ENCODE peak calls at places on chromosome 9, in five cellular contexts. M, N, O, U and H are unnamed samples.

GRCh38 chr9:134591573-134591981 is 50.0 kb upstream of the COL5A1 start:
- DNase-seq in U (no peak), M (no peak), O (no peak), N (no peak), H (no peak)

GRCh38 chr9:95510610-95511231 is 6.0 kb downstream of the PTCH1 start:
- DNase-seq in O (peak), M (peak), U (peak), N (peak), H (peak)

GRCh38 chr9:63816742-63817621 is 1468.0 kb downstream of the FOXD4L5 start:
- DNase-seq in U (peak), O (no peak), N (peak), M (peak), H (peak)

GRCh38 chr9:125805057-125805456 is 57.9 kb downstream of the PBX3 start:
- DNase-seq in M (no peak), O (no peak), N (no peak), U (no peak), H (no peak)

GRCh38 chr9:107948601-107949000 is 459.0 kb upstream of the KLF4 start:
- DNase-seq in M (no peak), U (no peak), O (no peak), N (no peak), H (no peak)

GRCh38 chr9:91698266-91698665 is 251.8 kb downstream of the ROR2 start:
- DNase-seq in N (peak), O (no peak), M (no peak), U (no peak), H (no peak)

GRCh38 chr9:35618325-35618727 is at the start of gene CD72:
- DNase-seq in O (no peak), M (no peak), U (no peak), N (no peak), H (no peak)

GRCh38 chr9:131323629-131324028 is 34.1 kb downstream of the PLPP7 start:
- DNase-seq in U (no peak), N (no peak), O (no peak), M (no peak), H (no peak)

GRCh38 chr9:105290401-105290800 is 46.0 kb downstream of the SLC44A1 start:
- DNase-seq in U (no peak), N (no peak), M (no peak), O (no peak), H (no peak)

GRCh38 chr9:112841261-112841660 is 49.4 kb downstream of the SLC46A2 start:
- DNase-seq in U (no peak), N (no peak), O (no peak), M (no peak), H (no peak)

GRCh38 chr9:124870723-124871122 is 8.8 kb downstream of the ARPC5L start:
- DNase-seq in M (no peak), O (no peak), N (no peak), U (no peak), H (no peak)

GRCh38 chr9:137381501-137382443 is 41.2 kb downstream of the EXD3 start:
- DNase-seq in U (no peak), M (no peak), O (no peak), N (peak), H (no peak)

GRCh38 chr9:95137587-95138145 is 179.8 kb downstream of the FANCC start:
- DNase-seq in M (no peak), O (no peak), N (no peak), U (no peak), H (no peak)

GRCh38 chr9:84187090-84187489 is 153.5 kb downstream of the SLC28A3 start:
- DNase-seq in O (no peak), M (no peak), U (no peak), N (no peak), H (no peak)

GRCh38 chr9:35273591-35273990 is 111.8 kb downstream of the UNC13B start:
- DNase-seq in N (no peak), U (no peak), O (no peak), M (no peak), H (no peak)

GRCh38 chr9:97941323-97941722 is 3.4 kb upstream of the HEMGN start:
- DNase-seq in U (no peak), O (no peak), N (no peak), M (no peak), H (no peak)

GRCh38 chr9:114356792-114357191 is 27.1 kb downstream of the ORM2 start:
- DNase-seq in N (no peak), O (no peak), U (no peak), M (no peak), H (no peak)

GRCh38 chr9:87770616-87771015 is 44.7 kb downstream of the CTSL start:
- DNase-seq in U (no peak), N (no peak), O (no peak), M (no peak), H (no peak)

GRCh38 chr9:89532478-89532877 is 34.6 kb upstream of the SEMA4D start:
- DNase-seq in M (peak), N (no peak), U (no peak), O (no peak), H (no peak)

GRCh38 chr9:14079440-14079839 is 234.5 kb downstream of the NFIB start:
- DNase-seq in O (no peak), N (no peak), U (no peak), M (no peak), H (no peak)

GRCh38 chr9:12708562-12709298 is 15.5 kb downstream of the TYRP1 start:
- DNase-seq in O (no peak), M (no peak), U (no peak), N (no peak), H (no peak)

GRCh38 chr9:32339424-32339823 is 45.0 kb upstream of the ACO1 start:
- DNase-seq in N (no peak), O (no peak), U (no peak), M (no peak), H (no peak)

GRCh38 chr9:86939896-86940295 is 7.4 kb downstream of the GAS1 start:
- DNase-seq in N (no peak), O (no peak), U (no peak), M (no peak), H (no peak)

GRCh38 chr9:125556046-125556445 is 151.0 kb downstream of the MAPKAP1 start:
- DNase-seq in M (no peak), O (no peak), U (no peak), N (no peak), H (no peak)

GRCh38 chr9:127847155-127847463 is 7.3 kb downstream of the ENG start:
- DNase-seq in M (no peak), O (no peak), N (no peak), U (no peak), H (no peak)

GRCh38 chr9:131240047-131240921 is 36.0 kb downstream of the FAM78A start:
- DNase-seq in N (no peak), M (no peak), U (no peak), O (no peak), H (no peak)

GRCh38 chr9:101353683-101354082 is 31.1 kb downstream of the BAAT start:
- DNase-seq in N (no peak), O (no peak), M (no peak), U (no peak), H (no peak)

GRCh38 chr9:137454506-137455360 is 4.4 kb downstream of the NSMF start:
- DNase-seq in U (no peak), N (peak), O (no peak), M (peak), H (peak)

GRCh38 chr9:108708448-108708847 is 147.3 kb downstream of the ACTL7B start:
- DNase-seq in U (no peak), M (no peak), N (no peak), O (no peak), H (no peak)

GRCh38 chr9:93244101-93244500 is 60.2 kb downstream of the WNK2 start:
- DNase-seq in N (no peak), M (no peak), U (no peak), O (no peak), H (no peak)

GRCh38 chr9:127554966-127555829 is 56.9 kb upstream of the STXBP1 start:
- DNase-seq in O (no peak), M (no peak), U (no peak), N (no peak), H (no peak)

GRCh38 chr9:81183763-81184162 is 505.6 kb downstream of the TLE1 start:
- DNase-seq in N (no peak), O (no peak), M (no peak), U (no peak), H (no peak)

GRCh38 chr9:131153585-131153984 is 28.2 kb downstream of the NUP214 start:
- DNase-seq in N (no peak), O (no peak), M (no peak), U (no peak), H (no peak)

GRCh38 chr9:32378993-32379729 is 5.3 kb upstream of the ACO1 start:
- DNase-seq in O (peak), U (peak), M (no peak), N (peak), H (peak)

GRCh38 chr9:112764344-112764743 is 13.8 kb downstream of the SNX30 start:
- DNase-seq in N (no peak), U (no peak), O (no peak), M (no peak), H (no peak)

GRCh38 chr9:79572032-79572890 is 496 bp downstream of the TLE4 start:
- DNase-seq in O (peak), M (peak), N (peak), U (peak), H (peak)

GRCh38 chr9:127187231-127187956 is 65.0 kb upstream of the ANGPTL2 start:
- DNase-seq in O (peak), U (no peak), N (no peak), M (peak), H (peak)

GRCh38 chr9:108869092-108869725 is 7.1 kb downstream of the ACTL7A start:
- DNase-seq in M (no peak), O (peak), N (no peak), U (no peak), H (no peak)

GRCh38 chr9:99222416-99223280 is 566 bp downstream of the SEC61B start:
- DNase-seq in O (no peak), M (no peak), U (no peak), N (no peak), H (no peak)

DNA sequence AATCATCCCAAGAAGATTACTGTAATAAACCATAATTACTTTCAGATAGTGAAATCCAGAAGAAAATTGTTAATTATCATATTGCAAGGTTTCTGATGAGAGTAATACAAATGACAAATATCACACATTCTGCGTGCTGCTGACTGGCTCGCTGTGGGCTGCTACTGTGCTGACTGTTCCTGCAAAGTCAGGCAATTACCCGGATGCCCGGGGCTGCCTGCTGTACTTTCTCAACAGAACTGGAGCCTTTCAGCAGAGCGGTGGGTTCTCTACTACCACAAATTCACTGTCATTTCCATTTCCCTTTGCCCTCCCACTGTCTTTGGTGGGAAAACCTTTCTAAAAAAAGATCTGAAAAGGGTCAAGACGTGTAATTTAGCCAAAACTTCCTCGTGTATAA is 68.4 kb downstream of the SMARCA2 start:
- DNase-seq in M (no peak), O (no peak), U (no peak), N (no peak), H (no peak)
- H3K27ac ChIP-seq in M (no peak), O (no peak), U (no peak), N (no peak), H (no peak)

GRCh38 chr9:70229026-70229425 is 29.8 kb upstream of the SMC5 start:
- DNase-seq in U (no peak), N (no peak), M (no peak), O (no peak), H (no peak)

GRCh38 chr9:70232476-70232875 is 26.3 kb upstream of the SMC5 start:
- DNase-seq in O (no peak), N (no peak), U (no peak), M (no peak), H (no peak)

GRCh38 chr9:70228098-70228497 is 30.7 kb upstream of the SMC5 start:
- DNase-seq in N (no peak), U (no peak), M (no peak), O (no peak), H (no peak)

GRCh38 chr9:70229579-70229978 is 29.2 kb upstream of the SMC5 start:
- DNase-seq in M (no peak), N (no peak), U (no peak), O (no peak), H (no peak)
- TF ChIP-seq CTCF in M (no peak), N (peak), U (no peak), O (peak), H (no peak)

GRCh38 chr9:133063159-133063499 is 1.3 kb downstream of the CEL start:
- DNase-seq in U (no peak), O (no peak), N (no peak), M (no peak), H (no peak)

GRCh38 chr9:133058051-133058450 is 3.7 kb upstream of the CEL start:
- DNase-seq in O (no peak), N (no peak), U (no peak), M (no peak), H (no peak)

GRCh38 chr9:133058550-133059320 is 3.0 kb upstream of the CEL start:
- DNase-seq in M (no peak), U (no peak), O (no peak), N (no peak), H (no peak)

GRCh38 chr9:133059623-133060022 is 2.2 kb upstream of the CEL start:
- DNase-seq in U (no peak), N (peak), O (no peak), M (no peak), H (no peak)

GRCh38 chr9:133060417-133060841 is 1.4 kb upstream of the CEL start:
- DNase-seq in O (no peak), U (no peak), M (no peak), N (peak), H (no peak)
- H3K4me3 ChIP-seq in O (no peak), U (no peak), M (no peak), N (no peak), H (no peak)

DNA sequence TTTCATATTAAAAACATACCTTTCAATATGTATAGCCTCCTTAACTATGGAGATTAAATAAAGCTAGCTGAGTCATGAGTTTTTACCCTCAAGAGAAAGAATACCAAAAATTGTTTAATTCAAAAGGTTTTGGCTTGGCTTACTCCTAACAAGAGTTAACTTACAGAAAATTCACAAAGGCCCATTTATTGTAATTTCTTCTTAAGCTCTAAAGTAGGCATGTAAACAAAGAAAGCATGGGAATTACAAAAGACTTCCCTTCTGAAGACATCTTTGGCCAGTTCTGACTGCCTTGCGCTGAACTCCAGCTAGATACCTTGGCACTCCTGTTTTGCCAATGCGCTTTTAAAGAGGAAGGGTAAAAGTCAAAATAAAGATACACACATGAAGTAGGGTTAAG is 28.2 kb downstream of the PUM3 start:
- DNase-seq in O (no peak), U (no peak), N (no peak), M (no peak), H (no peak)
- H3K27ac ChIP-seq in O (peak), U (no peak), N (no peak), M (no peak), H (no peak)

GRCh38 chr9:111030492-111030891 is 7.8 kb downstream of the LPAR1 start:
- DNase-seq in O (no peak), M (no peak), U (no peak), N (no peak), H (no peak)

GRCh38 chr9:111029260-111029659 is 9.0 kb downstream of the LPAR1 start:
- DNase-seq in M (no peak), U (no peak), O (no peak), N (no peak), H (no peak)

GRCh38 chr9:111023090-111023489 is 15.2 kb downstream of the LPAR1 start:
- DNase-seq in U (no peak), M (no peak), O (no peak), N (no peak), H (no peak)

GRCh38 chr9:111027798-111028197 is 10.5 kb downstream of the LPAR1 start:
- DNase-seq in U (no peak), M (no peak), O (no peak), N (no peak), H (no peak)
- TF ChIP-seq CTCF in U (no peak), M (no peak), O (no peak), N (no peak), H (no peak)

GRCh38 chr9:37290366-37290765 is 132.1 kb upstream of the GRHPR start:
- DNase-seq in N (no peak), O (no peak), U (no peak), M (no peak), H (no peak)
- H3K4me3 ChIP-seq in N (no peak), O (no peak), U (no peak), M (no peak), H (no peak)

GRCh38 chr9:3865373-3865772 is 339.6 kb upstream of the RFX3 start:
- DNase-seq in O (no peak), N (no peak), U (no peak), M (no peak), H (no peak)
- H3K27ac ChIP-seq in O (no peak), N (no peak), U (no peak), M (no peak), H (no peak)

DNA sequence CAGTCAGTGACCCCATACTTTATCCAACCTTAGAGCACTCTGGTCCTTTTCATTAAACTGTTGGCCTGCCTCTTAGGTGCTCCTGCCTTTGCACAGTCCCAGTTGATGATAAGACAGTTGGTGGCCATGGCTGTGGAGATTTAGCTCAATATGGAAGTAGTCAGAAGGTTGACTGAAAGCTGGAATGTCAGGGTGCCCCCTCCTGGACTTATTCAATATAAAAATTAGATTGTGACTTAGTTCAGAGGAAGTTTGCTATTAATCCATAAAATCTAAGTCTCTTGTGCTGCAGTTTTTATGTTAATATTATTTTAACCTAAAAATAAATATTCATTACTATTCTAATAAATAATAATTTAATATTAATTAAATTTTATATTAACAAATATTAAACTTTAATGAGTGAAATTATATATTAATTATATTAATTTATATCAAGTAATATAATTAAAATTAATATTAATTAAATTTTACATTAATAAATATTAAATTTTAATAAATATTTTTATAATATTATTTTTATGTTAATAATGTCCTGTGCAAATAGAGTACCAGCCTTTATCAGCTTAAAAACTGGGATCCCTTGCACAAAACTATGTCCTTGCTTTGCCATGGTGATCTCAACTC is 77.7 kb upstream of the ADAMTSL1 start:
- DNase-seq in M (no peak), U (no peak), O (no peak), N (no peak), H (no peak)
- TF ChIP-seq CTCF in M (no peak), U (no peak), O (no peak), N (peak), H (no peak)

DNA sequence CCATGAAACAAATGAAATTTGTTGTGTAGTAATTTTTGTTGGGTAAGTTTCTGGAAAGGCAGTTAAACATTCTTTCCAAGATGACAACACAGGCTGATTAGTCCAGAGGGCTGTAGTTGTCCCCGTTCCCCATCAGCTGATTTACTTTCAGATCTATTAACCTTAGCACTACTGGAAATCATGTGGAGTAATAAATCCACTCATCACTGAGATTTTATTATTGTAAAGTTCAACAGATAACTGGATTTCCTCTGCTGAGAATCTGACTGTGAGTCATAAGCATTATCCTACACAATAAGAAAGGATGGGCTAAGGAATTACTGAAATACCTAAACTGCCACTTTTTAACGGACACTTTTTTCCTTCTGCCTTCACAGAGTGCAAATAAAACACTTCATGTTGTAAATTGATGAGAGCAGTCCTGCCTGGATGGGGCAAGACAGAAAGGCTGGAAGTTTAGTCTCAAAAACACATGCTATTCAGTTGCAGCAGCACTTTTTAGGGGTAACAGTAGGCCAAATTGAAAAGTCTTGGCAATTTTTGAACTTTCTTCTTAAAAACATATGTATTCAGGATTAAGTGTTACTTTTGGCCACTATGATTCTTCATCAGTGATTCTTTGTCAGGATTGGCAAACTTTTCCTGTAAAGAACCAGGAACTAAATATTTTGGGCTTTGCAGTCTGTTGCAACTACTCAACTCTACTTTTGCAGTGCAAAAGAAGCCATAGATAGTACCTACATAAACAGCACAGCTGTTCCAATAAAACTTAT is 7.1 kb downstream of the STOM start:
- DNase-seq in M (no peak), U (no peak), O (no peak), N (no peak), H (no peak)
- H3K4me3 ChIP-seq in M (no peak), U (no peak), O (no peak), N (no peak), H (no peak)

GRCh38 chr9:129569506-129570449 is 51.1 kb downstream of the C9orf50 start:
- DNase-seq in U (no peak), M (peak), O (peak), N (peak), H (no peak)
- H3K27ac ChIP-seq in U (no peak), M (peak), O (peak), N (peak), H (peak)